ENCODE peak calls at places on chromosomes 6 and 20, in four cellular contexts. One of them, this sample, is unnamed. For H3K27me3, the result is how much of the 10 kb centered on the place peaks cover.

GRCh38 chr6:31797607-31798006 is 2.1 kb upstream of the VARS1 start:
- DNase-seq in fibroblast of lung: no peak
- DNase-seq in CD8-positive, alpha-beta T cell: no peak
- DNase-seq in hepatocyte: no peak
- DNase-seq in this sample: no peak

GRCh38 chr20:17610566-17611289 is 40.9 kb downstream of the DSTN start:
- DNase-seq in hepatocyte: no peak
- DNase-seq in CD8-positive, alpha-beta T cell: peak
- DNase-seq in fibroblast of lung: no peak
- DNase-seq in this sample: no peak

GRCh38 chr20:6599876-6600275 is 167.6 kb upstream of the BMP2 start:
- DNase-seq in CD8-positive, alpha-beta T cell: no peak
- DNase-seq in hepatocyte: no peak
- DNase-seq in fibroblast of lung: no peak
- DNase-seq in this sample: no peak

GRCh38 chr6:90233994-90234393 is 62.6 kb downstream of the BACH2 start:
- DNase-seq in hepatocyte: no peak
- DNase-seq in CD8-positive, alpha-beta T cell: peak
- DNase-seq in fibroblast of lung: no peak
- DNase-seq in this sample: no peak

GRCh38 chr6:100433726-100434435 is 30.8 kb downstream of the SIM1 start:
- DNase-seq in CD8-positive, alpha-beta T cell: no peak
- DNase-seq in hepatocyte: no peak
- DNase-seq in fibroblast of lung: no peak
- DNase-seq in this sample: no peak

GRCh38 chr6:95578106-95578410 is 723 bp downstream of the MANEA start:
- DNase-seq in fibroblast of lung: peak
- DNase-seq in CD8-positive, alpha-beta T cell: no peak
- DNase-seq in hepatocyte: no peak
- DNase-seq in this sample: no peak

GRCh38 chr6:53041356-53041755 is 23.8 kb upstream of the FBXO9 start:
- DNase-seq in hepatocyte: no peak
- DNase-seq in fibroblast of lung: peak
- DNase-seq in CD8-positive, alpha-beta T cell: no peak
- DNase-seq in this sample: no peak

GRCh38 chr6:35706468-35706867 is 17.8 kb upstream of the FKBP5 start:
- DNase-seq in fibroblast of lung: peak
- DNase-seq in CD8-positive, alpha-beta T cell: no peak
- DNase-seq in hepatocyte: no peak
- DNase-seq in this sample: no peak

GRCh38 chr6:34154668-34155447 is 9.0 kb upstream of the GRM4 start:
- DNase-seq in fibroblast of lung: peak
- DNase-seq in CD8-positive, alpha-beta T cell: peak
- DNase-seq in hepatocyte: peak
- DNase-seq in this sample: peak

GRCh38 chr6:43076928-43077809 is 1.1 kb downstream of the PTK7 start:
- DNase-seq in CD8-positive, alpha-beta T cell: no peak
- DNase-seq in hepatocyte: peak
- DNase-seq in fibroblast of lung: peak
- DNase-seq in this sample: peak

GRCh38 chr6:30826961-30827342 is 57.4 kb upstream of the DDR1 start:
- DNase-seq in fibroblast of lung: no peak
- DNase-seq in CD8-positive, alpha-beta T cell: no peak
- DNase-seq in hepatocyte: peak
- DNase-seq in this sample: no peak

GRCh38 chr20:50794181-50794845 is 548 bp upstream of the BCAS4 start:
- DNase-seq in fibroblast of lung: no peak
- DNase-seq in CD8-positive, alpha-beta T cell: no peak
- DNase-seq in hepatocyte: peak
- DNase-seq in this sample: peak

GRCh38 chr20:50798650-50799049 is 3.8 kb downstream of the BCAS4 start:
- DNase-seq in CD8-positive, alpha-beta T cell: no peak
- DNase-seq in fibroblast of lung: no peak
- DNase-seq in hepatocyte: no peak
- DNase-seq in this sample: no peak

GRCh38 chr20:50794846-50795634 is at the start of gene BCAS4:
- DNase-seq in hepatocyte: peak
- DNase-seq in CD8-positive, alpha-beta T cell: peak
- DNase-seq in fibroblast of lung: peak
- DNase-seq in this sample: peak

GRCh38 chr20:50799176-50799889 is 4.5 kb downstream of the BCAS4 start:
- DNase-seq in CD8-positive, alpha-beta T cell: no peak
- DNase-seq in fibroblast of lung: no peak
- DNase-seq in hepatocyte: no peak
- DNase-seq in this sample: no peak

DNA sequence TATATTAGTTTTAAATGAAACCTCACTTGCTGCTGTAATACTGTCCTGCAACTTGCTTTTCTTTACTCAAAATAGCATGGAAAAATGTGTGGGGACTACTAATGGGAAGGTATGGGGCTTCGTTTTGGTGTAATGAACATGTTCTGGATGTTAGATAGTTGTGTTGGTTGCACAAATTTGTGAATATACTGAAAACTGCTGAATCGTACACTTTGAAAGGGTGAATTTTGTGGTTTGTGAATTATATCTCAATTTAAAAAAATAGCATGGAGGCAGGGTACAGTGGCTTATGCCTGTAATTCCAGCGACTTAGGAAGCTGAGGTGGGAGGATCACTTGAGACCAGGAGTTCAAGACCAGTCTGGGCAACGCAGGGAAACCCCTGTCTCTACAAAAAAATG is 2.3 kb downstream of the BCAS4 start:
- DNase-seq in hepatocyte: no peak
- DNase-seq in fibroblast of lung: no peak
- DNase-seq in CD8-positive, alpha-beta T cell: no peak
- DNase-seq in this sample: no peak
- H3K4me3 ChIP-seq in hepatocyte: no peak
- H3K4me3 ChIP-seq in fibroblast of lung: no peak
- H3K4me3 ChIP-seq in CD8-positive, alpha-beta T cell: no peak
- H3K4me3 ChIP-seq in this sample: no peak

GRCh38 chr6:29663300-29664039 is 6.6 kb downstream of the MOG start:
- DNase-seq in CD8-positive, alpha-beta T cell: no peak
- DNase-seq in fibroblast of lung: no peak
- DNase-seq in hepatocyte: no peak
- DNase-seq in this sample: no peak

GRCh38 chr6:29656798-29657197 is at the start of gene MOG:
- DNase-seq in CD8-positive, alpha-beta T cell: no peak
- DNase-seq in hepatocyte: no peak
- DNase-seq in fibroblast of lung: no peak
- DNase-seq in this sample: no peak

GRCh38 chr6:29665942-29666825 is 9.3 kb downstream of the MOG start:
- DNase-seq in CD8-positive, alpha-beta T cell: no peak
- DNase-seq in fibroblast of lung: no peak
- DNase-seq in hepatocyte: no peak
- DNase-seq in this sample: no peak

GRCh38 chr6:29656157-29656556 is 735 bp upstream of the MOG start:
- DNase-seq in CD8-positive, alpha-beta T cell: no peak
- DNase-seq in hepatocyte: no peak
- DNase-seq in fibroblast of lung: no peak
- DNase-seq in this sample: no peak

GRCh38 chr6:29661071-29661470 is 4.2 kb downstream of the MOG start:
- DNase-seq in CD8-positive, alpha-beta T cell: no peak
- DNase-seq in fibroblast of lung: no peak
- DNase-seq in hepatocyte: no peak
- DNase-seq in this sample: no peak
- H3K27me3 ChIP-seq in CD8-positive, alpha-beta T cell: under half
- H3K27me3 ChIP-seq in fibroblast of lung: under half
- H3K27me3 ChIP-seq in hepatocyte: under half
- H3K27me3 ChIP-seq in this sample: under half

DNA sequence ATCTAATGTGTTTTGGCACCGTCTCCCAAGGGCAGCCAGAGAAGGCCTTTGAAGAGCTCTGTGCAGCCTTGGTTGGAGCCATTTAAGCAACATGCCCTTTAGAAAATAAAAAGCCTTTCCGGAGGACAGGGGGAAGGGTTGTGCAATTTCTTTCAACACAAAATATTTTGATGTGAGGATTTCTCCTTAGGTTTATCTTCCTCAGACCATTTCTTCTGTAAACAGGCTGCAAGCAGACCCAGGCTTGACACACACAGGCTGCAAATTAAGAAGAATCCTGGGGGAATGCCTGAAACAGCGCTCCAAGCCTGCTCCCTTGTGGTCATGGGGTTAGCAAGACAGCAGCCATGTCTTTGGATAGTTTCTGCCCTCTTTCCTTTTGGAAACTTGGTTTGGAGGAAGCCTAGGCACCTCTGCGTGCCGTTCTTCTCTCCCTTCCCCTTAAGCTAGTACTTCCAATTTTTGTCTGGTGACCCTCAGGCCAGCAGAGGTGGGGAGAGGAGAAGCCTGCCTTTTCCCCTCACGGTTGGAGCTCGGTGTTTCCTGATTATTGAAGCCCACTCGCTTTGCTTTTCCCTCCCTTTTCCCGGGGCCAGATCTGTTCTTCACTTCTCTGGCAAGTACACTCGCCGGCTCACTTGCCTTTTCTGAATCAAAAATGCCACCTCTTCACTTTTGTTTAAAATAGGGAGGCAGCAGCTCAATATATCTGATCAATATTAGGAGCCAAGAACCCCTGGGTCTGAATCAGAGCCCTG is 39.6 kb upstream of the NOX3 start:
- DNase-seq in hepatocyte: peak
- DNase-seq in CD8-positive, alpha-beta T cell: no peak
- DNase-seq in fibroblast of lung: peak
- DNase-seq in this sample: peak
- TF ChIP-seq CTCF in hepatocyte: peak
- TF ChIP-seq CTCF in CD8-positive, alpha-beta T cell: no peak
- TF ChIP-seq CTCF in fibroblast of lung: peak
- TF ChIP-seq CTCF in this sample: peak

GRCh38 chr6:159760602-159761057 is 1.2 kb upstream of the ACAT2 start:
- DNase-seq in CD8-positive, alpha-beta T cell: no peak
- DNase-seq in fibroblast of lung: peak
- DNase-seq in hepatocyte: peak
- DNase-seq in this sample: no peak
- H3K4me3 ChIP-seq in CD8-positive, alpha-beta T cell: no peak
- H3K4me3 ChIP-seq in fibroblast of lung: peak
- H3K4me3 ChIP-seq in hepatocyte: peak
- H3K4me3 ChIP-seq in this sample: no peak

GRCh38 chr6:10411131-10411914 is 3.6 kb downstream of the TFAP2A start:
- DNase-seq in hepatocyte: no peak
- DNase-seq in fibroblast of lung: no peak
- DNase-seq in CD8-positive, alpha-beta T cell: no peak
- DNase-seq in this sample: no peak
- H3K27me3 ChIP-seq in hepatocyte: half or more
- H3K27me3 ChIP-seq in fibroblast of lung: half or more
- H3K27me3 ChIP-seq in CD8-positive, alpha-beta T cell: half or more
- H3K27me3 ChIP-seq in this sample: under half

GRCh38 chr20:5000263-5001173 is 792 bp downstream of the SLC23A2 start:
- DNase-seq in hepatocyte: peak
- DNase-seq in fibroblast of lung: no peak
- DNase-seq in CD8-positive, alpha-beta T cell: no peak
- DNase-seq in this sample: peak
- TF ChIP-seq CTCF in hepatocyte: no peak
- TF ChIP-seq CTCF in fibroblast of lung: no peak
- TF ChIP-seq CTCF in CD8-positive, alpha-beta T cell: no peak
- TF ChIP-seq CTCF in this sample: no peak